ENCODE peak calls at places on chromosome 18, in four cellular contexts. D is mesenteric fat pad; V is activated T-cell treated with anti-CD3 and anti-CD28 coated beads, Interleukin-2, amount 50 U/mL, for 72 hours; A is AG09319. U is an unnamed sample.

GRCh38 chr18:741931-742512 is 29.6 kb upstream of the ENOSF1 start:
- DNase-seq in V (no peak), D (no peak), A (no peak), U (peak; percentile 47)

GRCh38 chr18:79772865-79773696 is 24.7 kb upstream of the KCNG2 start:
- DNase-seq in V (no peak), A (no peak), D (peak; percentile 73), U (no peak)

GRCh38 chr18:79537758-79538157 is 141.8 kb upstream of the CTDP1 start:
- DNase-seq in V (no peak), A (no peak), D (peak; percentile 47), U (no peak)

GRCh38 chr18:47283476-47283875 is 32.0 kb upstream of the SKOR2 start:
- DNase-seq in A (no peak), V (no peak), D (no peak), U (no peak)

GRCh38 chr18:23529597-23529996 is 26.3 kb downstream of the RMC1 start:
- DNase-seq in D (no peak), V (peak; percentile 12), A (no peak), U (peak; percentile 64)

GRCh38 chr18:77495982-77496690 is 246.5 kb downstream of the GALR1 start:
- DNase-seq in A (no peak), V (no peak), D (no peak), U (no peak)

GRCh38 chr18:74489631-74490030 is 6.5 kb upstream of the CNDP2 start:
- DNase-seq in V (no peak), A (no peak), D (no peak), U (no peak)

GRCh38 chr18:41265047-41265446 is 690.0 kb upstream of the PIK3C3 start:
- DNase-seq in D (no peak), V (no peak), A (no peak), U (no peak)

GRCh38 chr18:48956378-48956777 is 5.6 kb upstream of the SMAD7 start:
- DNase-seq in V (no peak), D (no peak), A (no peak), U (no peak)

GRCh38 chr18:78726326-78727056 is 253.1 kb upstream of the SALL3 start:
- DNase-seq in D (peak; percentile 87), V (no peak), A (no peak), U (no peak)

GRCh38 chr18:37565985-37566478 is 434 bp upstream of the CELF4 start:
- DNase-seq in D (no peak), A (no peak), V (no peak), U (peak; percentile 12)

GRCh38 chr18:79738565-79739439 is 58.9 kb upstream of the KCNG2 start:
- DNase-seq in A (no peak), D (no peak), V (no peak), U (no peak)

GRCh38 chr18:55403555-55403954 is 184.4 kb downstream of the TCF4 start:
- DNase-seq in A (no peak), V (no peak), D (no peak), U (no peak)